ENCODE peak calls at places on chromosomes 3 and 15, in seven cellular contexts. D is upper lobe of right lung; B is CD8-positive, alpha-beta T cell; X is psoas muscle; P is MM.1S; F is heart right ventricle; U is fibroblast of lung. N is an unnamed sample.

GRCh38 chr15:66891776-66892175 is 173.6 kb upstream of the SMAD3 start:
- DNase-seq in D (no peak), B (no peak), X (no peak), P (no peak), F (no peak), U (no peak), N (no peak)

GRCh38 chr3:38404286-38404685 is 49.4 kb upstream of the ACVR2B start:
- DNase-seq in D (no peak), B (no peak), X (peak; percentile 56), P (no peak), F (no peak), U (peak; percentile 84), N (no peak)

GRCh38 chr3:114857281-114857680 is 289.8 kb downstream of the ZBTB20 start:
- DNase-seq in D (no peak), B (no peak), X (no peak), P (no peak), F (no peak), U (no peak), N (no peak)

GRCh38 chr3:355622-356021 is 159.1 kb downstream of the CHL1 start:
- DNase-seq in D (no peak), B (no peak), X (no peak), P (no peak), F (no peak), U (peak; percentile 72), N (no peak)

GRCh38 chr3:100045696-100046095 is 68.6 kb downstream of the FILIP1L start:
- DNase-seq in D (peak; percentile 62), B (no peak), X (peak; percentile 67), P (no peak), F (peak; percentile 68), U (peak; percentile 99), N (peak; percentile 95)

GRCh38 chr3:194196876-194197275 is 60.9 kb downstream of the HES1 start:
- DNase-seq in D (no peak), B (no peak), X (no peak), P (no peak), F (no peak), U (no peak), N (no peak)

GRCh38 chr15:70172124-70172523 is 74.4 kb upstream of the TLE3 start:
- DNase-seq in D (peak; percentile 36), B (no peak), X (no peak), P (no peak), F (no peak), U (no peak), N (no peak)

GRCh38 chr3:134449277-134449676 is 36.5 kb downstream of the ANAPC13 start:
- DNase-seq in D (no peak), B (no peak), X (no peak), P (no peak), F (no peak), U (peak; percentile 56), N (peak; percentile 52)

GRCh38 chr3:117557469-117557868 is 847.9 kb downstream of the TUSC7 start:
- DNase-seq in D (no peak), B (no peak), X (no peak), P (no peak), F (no peak), U (no peak), N (no peak)

GRCh38 chr3:140898340-140899180 is 43.1 kb upstream of the SLC25A36 start:
- DNase-seq in D (no peak), B (no peak), X (no peak), P (peak; percentile 56), F (no peak), U (peak; percentile 93), N (peak; percentile 83)

GRCh38 chr15:74889882-74890768 is at the start of gene MPI:
- DNase-seq in D (peak; percentile 94), B (peak; percentile 66), X (peak; percentile 86), P (peak; percentile 86), F (peak; percentile 86), U (peak; percentile 74), N (peak; percentile 90)

GRCh38 chr3:128714887-128715496 is 11.0 kb upstream of the RAB7A start:
- DNase-seq in D (peak; percentile 36), B (no peak), X (no peak), P (no peak), F (no peak), U (no peak), N (no peak)

GRCh38 chr3:102443021-102443420 is 8.2 kb downstream of the ZPLD1 start:
- DNase-seq in D (no peak), B (no peak), X (no peak), P (no peak), F (no peak), U (peak; percentile 31), N (no peak)

GRCh38 chr15:25712192-25712960 is 150.8 kb downstream of the ATP10A start:
- DNase-seq in D (no peak), B (no peak), X (no peak), P (no peak), F (no peak), U (no peak), N (no peak)

GRCh38 chr15:25713736-25714537 is 149.2 kb downstream of the ATP10A start:
- DNase-seq in D (no peak), B (no peak), X (no peak), P (no peak), F (no peak), U (no peak), N (no peak)

GRCh38 chr15:25714538-25714840 is 148.6 kb downstream of the ATP10A start:
- DNase-seq in D (no peak), B (no peak), X (no peak), P (no peak), F (no peak), U (no peak), N (no peak)

GRCh38 chr15:25711691-25712090 is 151.4 kb downstream of the ATP10A start:
- DNase-seq in D (peak; percentile 51), B (no peak), X (no peak), P (no peak), F (no peak), U (no peak), N (no peak)

GRCh38 chr15:25712961-25713355 is 150.2 kb downstream of the ATP10A start:
- DNase-seq in D (peak; percentile 53), B (no peak), X (no peak), P (no peak), F (no peak), U (no peak), N (no peak)
- H3K9me3 ChIP-seq in D (no peaks in the 10 kb centered on the region), B (no peaks in the 10 kb centered on the region), X (no peaks in the 10 kb centered on the region), P (no peaks in the 10 kb centered on the region), F (no peaks in the 10 kb centered on the region), U (no peaks in the 10 kb centered on the region), N (no peaks in the 10 kb centered on the region)

GRCh38 chr3:130621824-130622223 is 104.8 kb downstream of the COL6A6 start:
- DNase-seq in D (no peak), B (no peak), X (no peak), P (no peak), F (no peak), U (no peak), N (peak; percentile 45)

GRCh38 chr3:130626021-130626420 is 109.0 kb downstream of the COL6A6 start:
- DNase-seq in D (no peak), B (no peak), X (no peak), P (no peak), F (no peak), U (peak; percentile 63), N (no peak)

DNA sequence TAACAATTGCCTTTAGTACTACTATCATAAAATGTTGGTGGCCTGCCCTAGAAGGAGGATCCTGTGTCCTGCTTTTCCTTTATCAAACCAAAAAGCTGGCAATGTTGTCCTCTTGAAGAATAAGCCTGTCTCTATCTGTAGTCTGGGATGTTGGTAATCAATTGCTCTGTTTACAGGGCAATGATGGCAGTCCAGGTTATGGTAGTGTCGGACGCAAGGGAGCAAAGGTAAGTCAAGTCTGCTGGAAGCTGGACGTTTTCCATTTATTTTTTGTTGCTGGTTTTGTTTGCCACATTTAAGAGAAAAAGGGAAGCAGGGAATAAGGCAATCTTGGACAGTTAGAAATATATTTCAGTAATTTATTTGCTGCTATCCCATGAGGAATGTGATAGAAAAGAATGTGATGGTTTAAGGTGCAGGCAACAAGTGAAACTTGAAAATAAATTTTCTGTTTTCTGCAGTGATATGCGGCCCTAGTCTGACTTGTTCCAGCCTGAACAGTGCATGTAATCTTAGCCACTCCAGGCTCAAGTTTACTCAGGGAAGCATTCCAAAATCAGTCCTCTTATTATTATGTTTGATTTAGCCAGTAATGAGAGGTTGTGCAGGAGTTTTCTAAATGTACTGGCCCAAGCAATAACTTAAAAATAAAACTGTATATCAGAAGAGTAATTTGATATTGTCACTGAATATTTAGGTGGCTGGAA is 110.3 kb downstream of the COL6A6 start:
- DNase-seq in D (no peak), B (no peak), X (no peak), P (no peak), F (no peak), U (no peak), N (no peak)
- H3K27me3 ChIP-seq in D (no peaks in the 10 kb centered on the region), B (no peaks in the 10 kb centered on the region), X (no peaks in the 10 kb centered on the region), P (no peaks in the 10 kb centered on the region), F (no peaks in the 10 kb centered on the region), U (no peaks in the 10 kb centered on the region), N (no peaks in the 10 kb centered on the region)

DNA sequence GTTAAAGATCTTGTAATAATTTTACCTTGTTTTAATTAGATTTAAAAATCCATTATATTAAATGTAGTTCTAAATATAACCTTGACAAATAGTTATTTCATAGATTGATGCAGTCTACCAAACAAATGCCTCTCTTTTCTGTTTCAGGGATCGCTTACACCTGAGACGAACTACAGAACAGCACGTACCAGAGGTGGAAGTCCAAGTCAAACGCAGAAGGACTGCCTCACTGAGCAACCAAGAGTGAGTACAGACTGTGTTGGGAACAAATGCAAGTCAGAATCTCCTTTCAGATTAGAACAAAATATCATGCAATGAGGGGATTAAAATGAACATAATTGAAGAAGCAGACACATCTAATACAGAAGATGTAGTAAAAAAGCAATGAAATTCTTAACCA is 7.2 kb downstream of the SNRPN start:
- DNase-seq in D (no peak), B (no peak), X (no peak), P (no peak), F (no peak), U (no peak), N (no peak)
- H3K9me3 ChIP-seq in D (peaks cover 4% of the 10 kb centered on the region), B (peaks cover 17% of the 10 kb centered on the region), X (no peaks in the 10 kb centered on the region), P (no peaks in the 10 kb centered on the region), F (no peaks in the 10 kb centered on the region), U (no peaks in the 10 kb centered on the region), N (no peaks in the 10 kb centered on the region)

DNA sequence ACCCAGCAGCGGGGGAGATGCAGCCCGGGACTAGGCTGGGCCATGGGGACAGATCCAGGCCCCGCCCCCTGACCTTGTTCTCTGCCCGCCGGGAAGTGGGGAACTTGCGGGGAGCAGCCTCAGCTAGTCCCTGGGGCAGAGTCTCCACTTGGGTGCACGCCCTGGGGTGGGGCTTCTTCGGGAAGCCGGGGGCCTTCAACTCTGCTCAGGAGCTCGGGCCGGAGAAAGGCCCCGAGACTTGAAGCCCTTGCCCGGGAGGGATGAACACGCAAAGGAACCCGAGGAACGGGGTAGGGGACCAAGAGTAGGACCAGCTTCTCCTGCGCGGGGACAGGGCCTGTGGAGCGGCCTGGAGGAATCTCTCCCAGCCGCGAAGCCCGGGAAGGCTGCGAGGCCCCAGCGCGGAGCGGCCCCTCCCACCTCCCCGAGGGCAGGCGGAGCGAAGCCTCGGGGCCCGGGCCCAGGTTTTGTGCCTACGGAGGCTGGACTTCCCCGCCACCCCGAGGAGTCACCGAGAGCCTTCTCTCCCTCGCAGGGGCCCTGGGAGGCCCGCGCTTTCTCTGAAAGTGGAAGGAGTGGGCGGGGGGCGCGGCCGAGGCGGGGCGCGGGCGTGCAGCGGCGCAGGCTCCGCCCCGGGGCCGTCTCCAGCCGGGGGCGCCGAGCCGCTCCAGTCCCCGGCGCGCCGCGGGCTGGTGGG is at the start of gene ITPKA:
- DNase-seq in D (peak; percentile 86), B (peak; percentile 38), X (peak; percentile 75), P (peak; percentile 87), F (peak; percentile 73), U (peak; percentile 79), N (peak; percentile 95)
- H3K27me3 ChIP-seq in D (peaks cover 51% of the 10 kb centered on the region), B (peaks cover 33% of the 10 kb centered on the region), X (peaks cover 31% of the 10 kb centered on the region), P (no peaks in the 10 kb centered on the region), F (peaks cover 66% of the 10 kb centered on the region), U (no peaks in the 10 kb centered on the region), N (no peaks in the 10 kb centered on the region)